ENCODE peak calls at places on chromosomes 12 and 14, in four cellular contexts. N is adipocyte, A is frontal cortex, X is NCI-H1436. S is an unnamed sample.

GRCh38 chr14:91078095-91078737 is 17.8 kb upstream of the RPS6KA5 start:
- DNase-seq in N (no peak), A (no peak), X (no peak), S (no peak)

GRCh38 chr12:132324841-132325732 is 4.3 kb downstream of the GALNT9 start:
- DNase-seq in N (no peak), A (no peak), X (no peak), S (no peak)

GRCh38 chr12:91419809-91420208 is 237.2 kb upstream of the DCN start:
- DNase-seq in N (no peak), A (no peak), X (no peak), S (no peak)

GRCh38 chr14:40981247-40981646 is 625.4 kb upstream of the LRFN5 start:
- DNase-seq in N (no peak), A (no peak), X (no peak), S (no peak)

GRCh38 chr14:106831322-106831720 is 1304.9 kb downstream of the TMEM121 start:
- DNase-seq in N (no peak), A (no peak), X (no peak), S (no peak)

GRCh38 chr12:45105996-45106395 is 55.1 kb upstream of the DBX2 start:
- DNase-seq in N (no peak), A (no peak), X (no peak), S (no peak)

GRCh38 chr14:101639257-101639833 is 78.0 kb downstream of the DIO3 start:
- DNase-seq in N (no peak), A (no peak), X (no peak), S (no peak)

GRCh38 chr12:115224031-115224430 is 540.1 kb upstream of the TBX3 start:
- DNase-seq in N (peak; percentile 9), A (no peak), X (no peak), S (peak; percentile 11)

GRCh38 chr12:102950950-102951490 is 6.5 kb upstream of the ASCL1 start:
- DNase-seq in N (no peak), A (no peak), X (peak; percentile 29), S (no peak)

GRCh38 chr14:51368721-51369163 is 128.7 kb downstream of the TMX1 start:
- DNase-seq in N (peak; percentile 95), A (no peak), X (no peak), S (peak; percentile 88)

GRCh38 chr12:88418856-88419497 is 161.3 kb downstream of the KITLG start:
- DNase-seq in N (peak; percentile 75), A (no peak), X (no peak), S (peak; percentile 52)

GRCh38 chr14:58730793-58731464 is 93.2 kb downstream of the DACT1 start:
- DNase-seq in N (no peak), A (no peak), X (no peak), S (peak; percentile 28)

GRCh38 chr14:28157887-28158791 is 608.4 kb upstream of the FOXG1 start:
- DNase-seq in N (no peak), A (no peak), X (no peak), S (no peak)

S was measured in GM03348.